ENCODE peak calls at places on chromosome 6, in four cellular contexts. M, Z, T and X are unnamed samples. For H3K4me1, the result is how much of the 10 kb centered on the place peaks cover.

GRCh38 chr6:9783567-9783966 is 631.3 kb downstream of the TFAP2A start:
- DNase-seq in T (no peak), M (no peak), Z (no peak), X (no peak)

GRCh38 chr6:128597004-128597403 is 76.6 kb upstream of the PTPRK start:
- DNase-seq in T (no peak), Z (no peak), M (no peak), X (no peak)

GRCh38 chr6:165468836-165469235 is 159.4 kb upstream of the C6orf118 start:
- DNase-seq in M (no peak), Z (no peak), T (no peak), X (no peak)

GRCh38 chr6:48541669-48542068 is 430.7 kb upstream of the PTCHD4 start:
- DNase-seq in Z (no peak), T (no peak), M (no peak), X (no peak)

GRCh38 chr6:95866732-95867131 is 149.0 kb upstream of the FUT9 start:
- DNase-seq in M (no peak), Z (no peak), T (no peak), X (no peak)

GRCh38 chr6:144283781-144284473 is 1.2 kb upstream of the UTRN start:
- DNase-seq in Z (no peak), T (peak), M (no peak), X (no peak)

GRCh38 chr6:157621401-157621800 is 201.6 kb upstream of the SNX9 start:
- DNase-seq in Z (no peak), M (no peak), T (no peak), X (no peak)

GRCh38 chr6:3715285-3715684 is 36.2 kb downstream of the PXDC1 start:
- DNase-seq in Z (no peak), M (no peak), T (no peak), X (no peak)

GRCh38 chr6:31871068-31871659 is 7.6 kb downstream of the SLC44A4 start:
- DNase-seq in Z (no peak), M (no peak), T (peak), X (no peak)

GRCh38 chr6:47438481-47439347 is 38.9 kb upstream of the CD2AP start:
- DNase-seq in M (no peak), T (no peak), Z (no peak), X (no peak)

GRCh38 chr6:127199470-127199869 is 67.2 kb upstream of the RNF146 start:
- DNase-seq in T (no peak), M (no peak), Z (no peak), X (no peak)

GRCh38 chr6:42249279-42249678 is 31.6 kb upstream of the MRPS10 start:
- DNase-seq in M (no peak), T (no peak), Z (no peak), X (no peak)

DNA sequence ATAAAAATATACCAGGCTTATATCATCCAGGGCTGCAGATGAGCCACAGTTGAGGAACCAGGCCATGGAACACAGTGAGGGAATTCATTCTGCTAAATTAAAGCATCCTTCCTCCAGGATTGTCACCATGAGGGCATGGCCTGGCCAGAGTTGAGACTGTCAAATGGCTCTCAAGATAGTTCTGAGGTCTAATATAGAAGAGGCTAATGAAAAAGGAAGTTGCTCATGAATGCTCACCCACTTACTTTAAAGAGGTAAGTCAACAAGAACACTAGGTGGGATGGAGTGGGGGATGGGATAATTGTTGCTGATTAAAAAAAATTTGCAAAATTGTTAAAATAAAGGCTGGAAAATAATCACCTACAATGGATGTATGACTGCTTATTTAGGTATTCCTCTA is 72.0 kb upstream of the GCM1 start:
- DNase-seq in T (no peak), M (no peak), Z (no peak), X (no peak)
- H3K4me1 ChIP-seq in T (under half), M (under half), Z (under half), X (under half)

DNA sequence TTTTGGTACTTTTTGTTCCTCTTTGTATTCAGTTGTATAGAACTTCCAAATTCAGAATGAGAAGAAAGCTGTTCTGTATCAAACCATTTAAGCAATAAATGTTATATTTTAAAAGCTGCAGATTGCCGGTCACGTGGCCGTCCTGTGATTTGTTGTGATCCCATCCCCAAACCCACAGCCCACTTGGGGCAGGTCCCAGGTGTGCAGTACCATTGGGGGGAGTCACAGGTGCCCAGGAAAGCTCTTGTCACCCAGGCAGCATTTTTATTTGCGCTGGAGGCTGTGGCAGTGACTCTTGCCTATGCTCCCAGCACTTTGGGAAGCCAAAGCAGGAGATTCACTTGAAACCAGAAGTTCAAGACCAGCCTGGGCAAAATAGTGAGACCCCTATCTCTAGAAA is 61.1 kb downstream of the SSR1 start:
- DNase-seq in T (no peak), M (no peak), Z (peak), X (no peak)
- H3K4me1 ChIP-seq in T (under half), M (under half), Z (half or more), X (under half)

GRCh38 chr6:45590751-45591184 is 213.0 kb upstream of the SUPT3H start:
- DNase-seq in M (no peak), T (peak), Z (no peak), X (no peak)
- H3K4me1 ChIP-seq in M (under half), T (under half), Z (under half), X (under half)

DNA sequence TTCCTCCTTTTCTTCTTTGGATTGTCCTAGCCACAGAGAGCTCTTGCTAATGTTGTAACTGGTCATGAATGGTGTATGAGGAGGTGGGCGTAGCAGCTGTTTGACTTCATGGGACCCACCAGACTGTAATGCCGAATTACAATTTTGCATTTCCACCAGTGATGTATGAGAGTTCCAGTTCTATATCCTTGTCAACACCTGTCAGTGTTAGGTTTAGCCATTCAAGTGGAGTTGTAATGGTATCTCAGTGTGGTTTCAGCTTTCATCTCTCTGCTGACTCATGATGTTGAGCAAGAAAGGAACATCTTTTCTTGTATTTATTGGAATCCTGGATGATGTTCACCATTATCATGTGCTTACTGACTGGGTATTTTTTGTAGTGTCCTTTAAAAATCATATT is 5.1 kb downstream of the IGF2R start:
- DNase-seq in T (peak), Z (no peak), M (no peak), X (no peak)
- H3K4me1 ChIP-seq in T (under half), Z (half or more), M (half or more), X (under half)

GRCh38 chr6:36685926-36686667 is 7.6 kb downstream of the CDKN1A start:
- DNase-seq in M (no peak), T (no peak), Z (no peak), X (no peak)

GRCh38 chr6:36686668-36687513 is 8.4 kb downstream of the CDKN1A start:
- DNase-seq in M (no peak), Z (no peak), T (no peak), X (no peak)

GRCh38 chr6:36684447-36684812 is 5.9 kb downstream of the CDKN1A start:
- DNase-seq in M (no peak), T (no peak), Z (no peak), X (no peak)

GRCh38 chr6:36683656-36684446 is 5.3 kb downstream of the CDKN1A start:
- DNase-seq in T (no peak), Z (no peak), M (no peak), X (no peak)

DNA sequence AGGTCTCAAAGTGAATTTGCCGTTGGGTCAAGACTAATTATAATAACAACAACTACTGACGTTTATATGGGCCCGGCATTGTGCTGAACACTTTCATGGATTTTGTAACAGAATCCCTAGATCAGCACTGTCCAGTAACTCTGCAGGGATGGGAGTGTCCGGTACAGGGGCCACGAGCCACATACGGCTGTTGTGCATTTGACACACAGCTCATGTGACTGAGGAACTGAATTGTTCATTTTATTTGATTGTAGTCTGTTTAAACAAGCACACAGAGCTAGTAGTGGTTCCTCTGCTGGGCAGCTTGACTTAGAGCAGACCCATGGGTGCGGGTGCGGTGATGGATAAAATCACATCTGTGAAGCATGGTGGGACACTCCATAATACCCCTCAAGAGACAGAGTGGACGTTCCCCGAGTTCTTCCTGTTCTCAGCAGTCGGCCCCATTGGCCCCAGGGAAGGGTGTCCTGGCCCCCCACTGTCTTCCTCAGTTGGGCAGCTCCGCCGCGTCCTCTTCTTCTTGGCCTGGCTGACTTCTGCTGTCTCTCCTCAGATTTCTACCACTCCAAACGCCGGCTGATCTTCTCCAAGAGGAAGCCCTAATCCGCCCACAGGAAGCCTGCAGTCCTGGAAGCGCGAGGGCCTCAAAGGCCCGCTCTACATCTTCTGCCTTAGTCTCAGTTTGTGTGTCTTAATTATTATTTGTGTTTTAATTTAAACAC is 6.8 kb downstream of the CDKN1A start:
- DNase-seq in T (no peak), M (no peak), Z (no peak), X (no peak)
- H3K4me1 ChIP-seq in T (under half), M (under half), Z (half or more), X (under half)

GRCh38 chr6:7021306-7021705 is 86.5 kb upstream of the RREB1 start:
- DNase-seq in T (no peak), M (no peak), Z (no peak), X (no peak)
- H3K4me1 ChIP-seq in T (under half), M (under half), Z (under half), X (under half)

GRCh38 chr6:110951986-110952794 is 6.3 kb upstream of the GTF3C6 start:
- DNase-seq in M (no peak), T (peak), Z (no peak), X (no peak)
- H3K4me1 ChIP-seq in M (under half), T (under half), Z (under half), X (under half)